ENCODE peak calls at places on chromosome 10, in ten cellular contexts. H is amygdala, E is NCI-H69, G is SHP77, C is MCF 10A, R is GM13976, W is T-helper 2 cell, F is NCI-H146, U is non-pigmented ciliary epithelial cell, D is T1000. M is an unnamed sample.

GRCh38 chr10:59372543-59372942 is 10.2 kb upstream of the FAM13C start:
- DNase-seq in E (no peak), G (no peak), D (no peak), U (no peak), H (no peak), F (no peak), C (no peak), R (no peak), W (no peak), M (no peak)

GRCh38 chr10:37701781-37702493 is 155.5 kb downstream of the ZNF248 start:
- DNase-seq in G (no peak), C (no peak), H (no peak), F (no peak), E (no peak), U (no peak), D (no peak), W (no peak), R (no peak), M (no peak)

GRCh38 chr10:80486151-80486692 is 32.1 kb downstream of the TSPAN14 start:
- DNase-seq in R (no peak), U (no peak), C (no peak), G (no peak), F (no peak), E (peak), W (no peak), H (no peak), D (no peak), M (no peak)

GRCh38 chr10:106711313-106711906 is 453.1 kb downstream of the SORCS1 start:
- DNase-seq in F (peak), C (peak), W (no peak), U (no peak), R (peak), E (peak), D (no peak), G (peak), H (no peak), M (peak)

GRCh38 chr10:24513155-24513554 is 210.5 kb downstream of the ARHGAP21 start:
- DNase-seq in C (peak), R (no peak), U (no peak), D (no peak), E (no peak), W (no peak), G (no peak), F (no peak), H (no peak), M (no peak)

GRCh38 chr10:129673292-129673691 is 206.3 kb downstream of the MGMT start:
- DNase-seq in G (no peak), W (no peak), U (no peak), C (no peak), H (no peak), R (no peak), D (no peak), E (no peak), F (no peak), M (no peak)

GRCh38 chr10:133255323-133255722 is 17.7 kb downstream of the VENTX start:
- DNase-seq in G (no peak), H (no peak), C (no peak), U (no peak), W (no peak), F (no peak), R (no peak), D (no peak), E (no peak), M (no peak)

GRCh38 chr10:44479306-44479705 is 94.4 kb upstream of the CXCL12 start:
- DNase-seq in D (no peak), U (no peak), E (no peak), W (no peak), H (no peak), F (no peak), R (no peak), C (no peak), G (no peak), M (no peak)

GRCh38 chr10:116056445-116057293 is 216.3 kb downstream of the GFRA1 start:
- DNase-seq in R (no peak), C (peak), H (no peak), E (no peak), D (no peak), U (no peak), F (no peak), G (no peak), W (no peak), M (no peak)

GRCh38 chr10:62422068-62422590 is 48.0 kb downstream of the ZNF365 start:
- DNase-seq in F (no peak), H (no peak), U (peak), W (no peak), E (no peak), C (peak), D (peak), R (no peak), G (no peak), M (no peak)

M was measured in left cardiac atrium.